ENCODE peak calls at places on chromosomes 16 and 17, in four cellular contexts. One of them, this sample, is unnamed.
A peak's percentile ranks its signal among the peaks of the same experiment; 100 is the strongest.

GRCh38 chr16:56679813-56680212 is 2.5 kb upstream of the MT1X start:
- DNase-seq in GM12878: no peak
- DNase-seq in HCT116: peak; percentile 65
- DNase-seq in K562: no peak
- DNase-seq in this sample: no peak

GRCh38 chr17:16406742-16407674 is 8.4 kb upstream of the TRPV2 start:
- DNase-seq in HCT116: no peak
- DNase-seq in GM12878: peak; percentile 43
- DNase-seq in K562: no peak
- DNase-seq in this sample: no peak

GRCh38 chr17:3687949-3688614 is 7.9 kb downstream of the P2RX5 start:
- DNase-seq in HCT116: no peak
- DNase-seq in GM12878: no peak
- DNase-seq in K562: peak; percentile 33
- DNase-seq in this sample: no peak

GRCh38 chr16:85227924-85228462 is 115.7 kb upstream of the CIBAR2 start:
- DNase-seq in K562: peak; percentile 64
- DNase-seq in HCT116: no peak
- DNase-seq in GM12878: no peak
- DNase-seq in this sample: no peak

GRCh38 chr16:12147681-12148479 is 171.3 kb downstream of the SNX29 start:
- DNase-seq in GM12878: no peak
- DNase-seq in K562: no peak
- DNase-seq in HCT116: no peak
- DNase-seq in this sample: no peak

GRCh38 chr17:62653831-62654829 is 26.7 kb downstream of the MRC2 start:
- DNase-seq in HCT116: no peak
- DNase-seq in GM12878: no peak
- DNase-seq in K562: peak; percentile 55
- DNase-seq in this sample: peak; percentile 23

GRCh38 chr16:11681977-11682654 is 13.9 kb downstream of the SNN start:
- DNase-seq in HCT116: no peak
- DNase-seq in GM12878: no peak
- DNase-seq in K562: no peak
- DNase-seq in this sample: no peak

GRCh38 chr16:12137344-12138094 is 161.0 kb downstream of the SNX29 start:
- DNase-seq in HCT116: no peak
- DNase-seq in K562: no peak
- DNase-seq in GM12878: no peak
- DNase-seq in this sample: no peak

GRCh38 chr17:37532751-37533150 is 43.1 kb downstream of the DUSP14 start:
- DNase-seq in GM12878: no peak
- DNase-seq in HCT116: no peak
- DNase-seq in K562: no peak
- DNase-seq in this sample: no peak

GRCh38 chr16:726438-727290 is at the start of the genes CCDC78 and HAGHL:
- DNase-seq in GM12878: no peak
- DNase-seq in K562: peak; percentile 88
- DNase-seq in HCT116: no peak
- DNase-seq in this sample: peak; percentile 79

GRCh38 chr16:729768-730665 is 3.1 kb downstream of the HAGHL start:
- DNase-seq in HCT116: no peak
- DNase-seq in K562: no peak
- DNase-seq in GM12878: no peak
- DNase-seq in this sample: no peak

GRCh38 chr16:727291-727977 is 528 bp downstream of the HAGHL start:
- DNase-seq in GM12878: no peak
- DNase-seq in HCT116: no peak
- DNase-seq in K562: peak; percentile 65
- DNase-seq in this sample: no peak

GRCh38 chr16:728890-729744 is 2.2 kb downstream of the HAGHL start:
- DNase-seq in GM12878: no peak
- DNase-seq in K562: no peak
- DNase-seq in HCT116: no peak
- DNase-seq in this sample: no peak

DNA sequence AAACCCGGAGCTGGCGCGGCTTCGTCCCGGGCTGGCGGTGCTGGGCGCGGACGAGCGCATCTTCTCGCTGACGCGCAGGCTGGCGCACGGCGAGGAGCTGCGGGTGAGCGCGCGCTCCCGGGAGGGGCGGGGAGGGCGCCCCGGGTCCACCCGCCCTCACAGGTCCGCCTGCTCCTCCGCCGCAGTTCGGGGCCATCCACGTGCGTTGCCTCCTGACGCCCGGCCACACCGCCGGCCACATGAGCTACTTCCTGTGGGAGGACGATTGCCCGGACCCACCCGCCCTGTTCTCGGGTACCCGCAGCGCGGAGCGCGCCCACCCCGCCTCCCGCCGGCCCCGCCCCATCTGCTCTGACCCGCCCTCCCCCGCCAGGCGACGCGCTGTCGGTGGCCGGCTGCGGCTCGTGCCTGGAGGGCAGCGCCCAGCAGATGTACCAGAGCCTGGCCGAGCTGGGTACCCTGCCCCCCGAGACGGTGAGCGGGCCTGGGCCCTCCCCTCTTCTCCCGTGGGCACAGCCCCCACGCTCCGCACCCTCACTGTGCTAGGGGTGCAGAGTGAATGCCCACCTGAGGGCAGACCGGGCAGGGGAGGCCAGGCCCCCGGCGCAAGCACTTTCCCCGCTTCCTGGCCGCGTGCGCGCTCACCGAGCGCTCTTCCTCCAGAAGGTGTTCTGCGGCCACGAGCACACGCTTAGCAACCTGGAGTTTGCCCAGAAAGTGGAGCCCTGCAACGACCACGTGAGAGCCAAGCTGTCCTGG is 1.4 kb downstream of the HAGHL start:
- DNase-seq in HCT116: peak; percentile 86
- DNase-seq in K562: peak; percentile 95
- DNase-seq in GM12878: no peak
- DNase-seq in this sample: peak; percentile 93
- TF ChIP-seq JUND in HCT116: no peak
- TF ChIP-seq JUND in K562: no peak
- TF ChIP-seq JUND in GM12878: no peak
- TF ChIP-seq JUND in this sample: no peak

DNA sequence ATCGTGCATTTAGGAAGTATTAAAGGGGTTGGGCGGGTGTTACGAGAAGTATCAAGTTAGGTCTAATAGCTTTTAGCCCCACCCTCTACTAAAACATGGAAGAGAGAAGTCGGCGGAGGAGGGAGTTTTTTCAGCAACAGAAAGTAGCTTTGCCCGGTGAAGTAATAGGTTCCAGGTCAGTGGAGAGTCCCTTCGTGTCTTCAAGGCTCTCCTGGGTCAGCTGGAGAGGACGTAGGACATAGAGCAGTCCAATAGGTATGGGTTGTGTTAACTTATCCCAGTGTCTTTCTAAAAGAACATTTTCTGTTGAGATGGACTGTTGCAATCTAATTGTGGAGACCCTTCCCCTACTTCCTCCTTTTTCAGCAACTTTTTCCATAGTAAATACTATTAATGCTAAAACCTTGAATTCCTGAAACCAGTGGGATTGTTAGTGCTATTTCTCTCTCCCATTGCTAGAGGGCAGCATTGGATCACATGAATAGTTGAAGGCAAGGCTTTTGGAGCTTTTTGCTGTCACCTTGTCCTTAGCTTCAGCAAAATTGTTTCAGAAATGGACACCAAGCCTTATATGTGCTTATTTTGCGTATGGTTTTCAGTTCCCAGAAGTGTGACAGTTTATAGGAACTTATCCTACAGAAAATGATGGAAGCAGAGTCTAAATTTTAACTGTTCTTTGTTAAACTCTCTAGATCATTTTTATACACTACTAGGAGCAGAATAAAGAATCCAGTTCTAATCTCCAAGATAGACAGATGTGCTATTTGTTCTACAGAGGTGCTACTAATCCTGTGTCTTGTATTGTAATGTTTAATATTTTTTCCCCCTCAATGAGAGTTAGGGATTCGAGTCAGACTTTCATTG is 38.4 kb downstream of the UTP18 start:
- DNase-seq in HCT116: peak; percentile 51
- DNase-seq in K562: peak; percentile 60
- DNase-seq in GM12878: no peak
- DNase-seq in this sample: peak; percentile 58
- TF ChIP-seq JUND in HCT116: no peak
- TF ChIP-seq JUND in K562: no peak
- TF ChIP-seq JUND in GM12878: no peak
- TF ChIP-seq JUND in this sample: no peak

DNA sequence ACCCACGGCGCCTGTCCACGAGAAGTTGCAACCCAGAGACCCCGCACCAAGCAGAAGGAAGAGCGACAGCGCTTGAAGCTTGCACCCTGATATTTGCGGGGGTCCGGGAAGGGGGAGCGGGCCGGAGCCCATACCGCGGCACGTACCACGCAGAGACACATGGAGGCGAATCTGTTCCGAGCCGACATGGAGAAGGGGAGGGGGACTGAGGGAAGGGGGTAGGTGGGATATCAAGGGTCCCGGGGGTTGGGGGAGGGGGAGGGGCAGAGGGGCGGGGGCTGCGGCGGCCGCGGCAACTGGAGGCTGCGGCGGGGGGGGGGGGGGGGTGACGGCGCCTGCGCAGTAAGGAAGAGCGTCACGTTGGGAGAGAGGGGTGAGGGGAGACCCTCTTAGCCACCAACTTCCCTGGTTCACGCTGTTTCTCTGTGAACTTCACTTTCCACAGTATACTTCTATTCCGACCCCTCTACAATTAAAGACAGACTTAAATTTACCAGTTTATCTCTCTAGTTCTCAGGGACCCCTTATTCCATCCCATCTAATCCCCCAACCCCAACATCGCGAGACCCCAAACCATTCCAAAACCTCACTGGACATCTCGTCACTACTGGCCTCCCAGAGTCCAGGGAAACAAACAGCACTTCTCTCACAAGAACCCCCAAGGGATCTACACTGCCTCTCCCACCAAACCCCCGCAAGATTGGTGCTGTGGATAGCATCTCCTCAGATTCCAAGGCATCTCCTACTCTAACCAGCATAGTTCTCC is 7.9 kb downstream of the DLG4 start:
- DNase-seq in K562: no peak
- DNase-seq in GM12878: no peak
- DNase-seq in HCT116: no peak
- DNase-seq in this sample: no peak
- TF ChIP-seq JUND in K562: no peak
- TF ChIP-seq JUND in GM12878: no peak
- TF ChIP-seq JUND in HCT116: no peak
- TF ChIP-seq JUND in this sample: no peak

GRCh38 chr16:8888951-8889892 is 7.1 kb downstream of the LITAFD start:
- DNase-seq in GM12878: no peak
- DNase-seq in HCT116: no peak
- DNase-seq in K562: no peak
- DNase-seq in this sample: no peak
- TF ChIP-seq JUND in GM12878: no peak
- TF ChIP-seq JUND in HCT116: no peak
- TF ChIP-seq JUND in K562: no peak
- TF ChIP-seq JUND in this sample: no peak

GRCh38 chr16:58684354-58685083 is at the start of gene SLC38A7:
- DNase-seq in K562: peak; percentile 89
- DNase-seq in HCT116: peak; percentile 50
- DNase-seq in GM12878: no peak
- DNase-seq in this sample: peak; percentile 80

GRCh38 chr16:58679763-58680162 is 4.8 kb downstream of the SLC38A7 start:
- DNase-seq in K562: no peak
- DNase-seq in HCT116: no peak
- DNase-seq in GM12878: no peak
- DNase-seq in this sample: no peak

GRCh38 chr16:58684001-58684353 is 593 bp downstream of the SLC38A7 start:
- DNase-seq in HCT116: no peak
- DNase-seq in K562: peak; percentile 23
- DNase-seq in GM12878: no peak
- DNase-seq in this sample: no peak

GRCh38 chr16:58678269-58678668 is 6.3 kb downstream of the SLC38A7 start:
- DNase-seq in K562: no peak
- DNase-seq in GM12878: no peak
- DNase-seq in HCT116: no peak
- DNase-seq in this sample: no peak

DNA sequence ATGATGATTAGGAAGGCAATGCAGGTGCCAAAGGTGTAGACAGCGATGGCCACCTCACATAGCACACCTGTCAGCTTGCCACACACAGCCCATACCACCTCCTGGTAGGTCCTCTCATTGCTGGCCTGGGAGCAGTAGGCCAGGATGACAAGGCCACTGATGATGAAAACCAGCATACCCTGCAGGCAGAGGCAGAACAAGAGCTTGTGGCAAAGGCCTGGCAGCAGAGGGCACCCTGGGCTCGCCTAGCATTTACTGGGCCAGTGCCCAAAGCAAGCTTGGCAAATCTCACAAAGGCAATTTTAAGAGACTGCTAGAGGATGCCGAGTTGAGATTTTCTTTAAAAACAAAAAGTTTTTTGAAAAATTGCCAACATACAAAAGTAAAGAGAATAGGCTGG is 5.9 kb downstream of the SLC38A7 start:
- DNase-seq in K562: no peak
- DNase-seq in GM12878: no peak
- DNase-seq in HCT116: no peak
- DNase-seq in this sample: peak; percentile 72
- TF ChIP-seq JUND in K562: no peak
- TF ChIP-seq JUND in GM12878: no peak
- TF ChIP-seq JUND in HCT116: no peak
- TF ChIP-seq JUND in this sample: no peak

GRCh38 chr17:57567278-57567677 is 177.8 kb downstream of the CCDC182 start:
- DNase-seq in GM12878: no peak
- DNase-seq in K562: no peak
- DNase-seq in HCT116: no peak
- DNase-seq in this sample: no peak

GRCh38 chr17:57565119-57565635 is 179.9 kb downstream of the CCDC182 start:
- DNase-seq in GM12878: no peak
- DNase-seq in HCT116: no peak
- DNase-seq in K562: no peak
- DNase-seq in this sample: no peak

GRCh38 chr17:57568340-57568739 is 176.8 kb downstream of the CCDC182 start:
- DNase-seq in GM12878: no peak
- DNase-seq in HCT116: no peak
- DNase-seq in K562: no peak
- DNase-seq in this sample: no peak

GRCh38 chr17:57569021-57569420 is 176.1 kb downstream of the CCDC182 start:
- DNase-seq in GM12878: no peak
- DNase-seq in K562: no peak
- DNase-seq in HCT116: no peak
- DNase-seq in this sample: no peak

DNA sequence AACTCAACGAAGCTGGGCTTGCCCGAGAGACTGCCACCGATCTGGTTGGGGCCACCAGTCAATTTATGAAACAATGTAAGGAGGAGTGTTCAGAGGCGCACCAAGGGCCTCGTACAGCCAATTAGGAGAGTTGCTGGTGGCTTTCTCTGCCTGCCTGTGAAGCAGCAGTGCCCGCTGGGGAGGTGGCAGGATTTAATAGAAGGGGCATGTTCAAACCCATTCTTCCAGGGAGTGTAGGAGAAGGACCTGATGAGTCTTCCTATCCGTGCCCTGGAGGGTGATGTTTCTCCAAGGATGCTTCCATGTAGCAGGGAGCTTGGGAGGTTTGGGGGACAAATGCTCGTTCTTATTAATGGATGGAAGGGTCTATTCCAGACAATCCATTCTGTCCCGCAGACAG is 178.4 kb downstream of the CCDC182 start:
- DNase-seq in HCT116: no peak
- DNase-seq in GM12878: no peak
- DNase-seq in K562: no peak
- DNase-seq in this sample: no peak
- TF ChIP-seq JUND in HCT116: no peak
- TF ChIP-seq JUND in GM12878: no peak
- TF ChIP-seq JUND in K562: no peak
- TF ChIP-seq JUND in this sample: no peak